ENCODE peak calls at places on chromosomes 16 and 17, in four cellular contexts. One of them, this sample, is unnamed.

GRCh38 chr16:67666032-67666537 is 465 bp downstream of the ENKD1 start:
- DNase-seq in ELR: peak
- DNase-seq in activated T-cell treated with anti-CD3 and anti-CD28 coated beads, Interleukin-2, amount 50 U/mL, for 24 hours: no peak
- DNase-seq in cardiac fibroblast: peak
- DNase-seq in this sample: no peak

GRCh38 chr17:3693829-3694231 is 2.1 kb downstream of the P2RX5 start:
- DNase-seq in ELR: no peak
- DNase-seq in activated T-cell treated with anti-CD3 and anti-CD28 coated beads, Interleukin-2, amount 50 U/mL, for 24 hours: peak
- DNase-seq in cardiac fibroblast: no peak
- DNase-seq in this sample: peak

GRCh38 chr17:57634713-57635465 is 110.2 kb downstream of the CCDC182 start:
- DNase-seq in ELR: peak
- DNase-seq in activated T-cell treated with anti-CD3 and anti-CD28 coated beads, Interleukin-2, amount 50 U/mL, for 24 hours: no peak
- DNase-seq in cardiac fibroblast: peak
- DNase-seq in this sample: no peak

GRCh38 chr17:61200349-61200735 is 199.3 kb upstream of the TBX2 start:
- DNase-seq in ELR: peak
- DNase-seq in activated T-cell treated with anti-CD3 and anti-CD28 coated beads, Interleukin-2, amount 50 U/mL, for 24 hours: no peak
- DNase-seq in cardiac fibroblast: peak
- DNase-seq in this sample: no peak

GRCh38 chr17:75555679-75556153 is 30.2 kb downstream of the LLGL2 start:
- DNase-seq in ELR: no peak
- DNase-seq in activated T-cell treated with anti-CD3 and anti-CD28 coated beads, Interleukin-2, amount 50 U/mL, for 24 hours: no peak
- DNase-seq in cardiac fibroblast: no peak
- DNase-seq in this sample: no peak

GRCh38 chr17:44384281-44384822 is 5.1 kb downstream of the ITGA2B start:
- DNase-seq in ELR: no peak
- DNase-seq in activated T-cell treated with anti-CD3 and anti-CD28 coated beads, Interleukin-2, amount 50 U/mL, for 24 hours: no peak
- DNase-seq in cardiac fibroblast: no peak
- DNase-seq in this sample: no peak

GRCh38 chr16:77758508-77758907 is 29.9 kb upstream of the VAT1L start:
- DNase-seq in ELR: no peak
- DNase-seq in activated T-cell treated with anti-CD3 and anti-CD28 coated beads, Interleukin-2, amount 50 U/mL, for 24 hours: no peak
- DNase-seq in cardiac fibroblast: no peak
- DNase-seq in this sample: no peak

GRCh38 chr17:16297367-16298139 is 55.7 kb downstream of the CENPV start:
- DNase-seq in ELR: no peak
- DNase-seq in activated T-cell treated with anti-CD3 and anti-CD28 coated beads, Interleukin-2, amount 50 U/mL, for 24 hours: no peak
- DNase-seq in cardiac fibroblast: no peak
- DNase-seq in this sample: no peak

GRCh38 chr16:58462089-58462488 is 37.9 kb upstream of the NDRG4 start:
- DNase-seq in ELR: no peak
- DNase-seq in activated T-cell treated with anti-CD3 and anti-CD28 coated beads, Interleukin-2, amount 50 U/mL, for 24 hours: no peak
- DNase-seq in cardiac fibroblast: no peak
- DNase-seq in this sample: no peak

GRCh38 chr17:67221062-67221998 is 23.7 kb downstream of the HELZ start:
- DNase-seq in ELR: peak
- DNase-seq in activated T-cell treated with anti-CD3 and anti-CD28 coated beads, Interleukin-2, amount 50 U/mL, for 24 hours: no peak
- DNase-seq in cardiac fibroblast: peak
- DNase-seq in this sample: no peak

GRCh38 chr17:44900894-44901293 is 1.6 kb upstream of the EFTUD2 start:
- DNase-seq in ELR: peak
- DNase-seq in activated T-cell treated with anti-CD3 and anti-CD28 coated beads, Interleukin-2, amount 50 U/mL, for 24 hours: no peak
- DNase-seq in cardiac fibroblast: peak
- DNase-seq in this sample: no peak

GRCh38 chr16:53282975-53283946 is 151.0 kb upstream of the RBL2 start:
- DNase-seq in ELR: peak
- DNase-seq in activated T-cell treated with anti-CD3 and anti-CD28 coated beads, Interleukin-2, amount 50 U/mL, for 24 hours: no peak
- DNase-seq in cardiac fibroblast: peak
- DNase-seq in this sample: no peak